ENCODE peak calls at places on chromosomes 5 and 9, in four cellular contexts. One of them, this sample, is unnamed.

GRCh38 chr5:77957-78804 is 13.8 kb upstream of the PLEKHG4B start:
- DNase-seq in left cardiac atrium: no peak
- DNase-seq in cardiac muscle cell: peak
- DNase-seq in RPMI8226: peak
- DNase-seq in this sample: no peak

GRCh38 chr5:127203818-127204217 is 86.8 kb upstream of the MEGF10 start:
- DNase-seq in cardiac muscle cell: no peak
- DNase-seq in RPMI8226: peak
- DNase-seq in left cardiac atrium: no peak
- DNase-seq in this sample: no peak

GRCh38 chr9:132584616-132585560 is 2.5 kb downstream of the BARHL1 start:
- DNase-seq in cardiac muscle cell: no peak
- DNase-seq in left cardiac atrium: no peak
- DNase-seq in RPMI8226: no peak
- DNase-seq in this sample: no peak

GRCh38 chr9:11992866-11993265 is 700.3 kb upstream of the TYRP1 start:
- DNase-seq in cardiac muscle cell: no peak
- DNase-seq in left cardiac atrium: no peak
- DNase-seq in RPMI8226: no peak
- DNase-seq in this sample: no peak

GRCh38 chr5:57613726-57614125 is 131.1 kb upstream of the ACTBL2 start:
- DNase-seq in left cardiac atrium: no peak
- DNase-seq in cardiac muscle cell: no peak
- DNase-seq in RPMI8226: no peak
- DNase-seq in this sample: no peak

GRCh38 chr5:176161431-176161830 is 76.8 kb upstream of the SIMC1 start:
- DNase-seq in cardiac muscle cell: no peak
- DNase-seq in RPMI8226: no peak
- DNase-seq in left cardiac atrium: no peak
- DNase-seq in this sample: no peak

GRCh38 chr5:179161901-179162300 is 101.7 kb downstream of the ZNF354C start:
- DNase-seq in cardiac muscle cell: no peak
- DNase-seq in left cardiac atrium: peak
- DNase-seq in RPMI8226: no peak
- DNase-seq in this sample: no peak

GRCh38 chr9:81562221-81563019 is 126.9 kb downstream of the TLE1 start:
- DNase-seq in RPMI8226: no peak
- DNase-seq in cardiac muscle cell: no peak
- DNase-seq in left cardiac atrium: peak
- DNase-seq in this sample: no peak

GRCh38 chr5:113128082-113128481 is 151.5 kb downstream of the DCP2 start:
- DNase-seq in RPMI8226: no peak
- DNase-seq in cardiac muscle cell: no peak
- DNase-seq in left cardiac atrium: no peak
- DNase-seq in this sample: no peak

GRCh38 chr5:156391139-156391538 is 64.2 kb downstream of the SGCD start:
- DNase-seq in cardiac muscle cell: no peak
- DNase-seq in left cardiac atrium: no peak
- DNase-seq in RPMI8226: no peak
- DNase-seq in this sample: peak

GRCh38 chr9:16119861-16120641 is 567.2 kb downstream of the CCDC171 start:
- DNase-seq in left cardiac atrium: no peak
- DNase-seq in RPMI8226: no peak
- DNase-seq in cardiac muscle cell: no peak
- DNase-seq in this sample: no peak

GRCh38 chr5:35938518-35939227 is at the start of gene CAPSL:
- DNase-seq in left cardiac atrium: no peak
- DNase-seq in cardiac muscle cell: peak
- DNase-seq in RPMI8226: no peak
- DNase-seq in this sample: peak

GRCh38 chr5:102223542-102224444 is 72.3 kb downstream of the SLCO4C1 start:
- DNase-seq in left cardiac atrium: no peak
- DNase-seq in RPMI8226: peak
- DNase-seq in cardiac muscle cell: peak
- DNase-seq in this sample: no peak

GRCh38 chr5:81639556-81639955 is 111.3 kb downstream of the SSBP2 start:
- DNase-seq in cardiac muscle cell: no peak
- DNase-seq in RPMI8226: no peak
- DNase-seq in left cardiac atrium: no peak
- DNase-seq in this sample: no peak

GRCh38 chr9:133155156-133155555 is 8.6 kb downstream of the GBGT1 start:
- DNase-seq in cardiac muscle cell: no peak
- DNase-seq in left cardiac atrium: peak
- DNase-seq in RPMI8226: no peak
- DNase-seq in this sample: no peak

GRCh38 chr5:10319202-10319851 is 11.6 kb upstream of the CMBL start:
- DNase-seq in cardiac muscle cell: no peak
- DNase-seq in RPMI8226: no peak
- DNase-seq in left cardiac atrium: no peak
- DNase-seq in this sample: no peak

GRCh38 chr5:88826959-88827585 is 55.9 kb downstream of the MEF2C start:
- DNase-seq in cardiac muscle cell: peak
- DNase-seq in RPMI8226: peak
- DNase-seq in left cardiac atrium: peak
- DNase-seq in this sample: no peak

GRCh38 chr5:14121552-14121951 is 21.6 kb upstream of the TRIO start:
- DNase-seq in cardiac muscle cell: no peak
- DNase-seq in left cardiac atrium: no peak
- DNase-seq in RPMI8226: no peak
- DNase-seq in this sample: no peak

GRCh38 chr9:134171316-134172197 is 7.2 kb upstream of the RNU6ATAC start:
- DNase-seq in cardiac muscle cell: no peak
- DNase-seq in RPMI8226: no peak
- DNase-seq in left cardiac atrium: no peak
- DNase-seq in this sample: no peak

GRCh38 chr5:178421699-178422399 is 168.3 kb downstream of the COL23A1 start:
- DNase-seq in RPMI8226: no peak
- DNase-seq in cardiac muscle cell: no peak
- DNase-seq in left cardiac atrium: no peak
- DNase-seq in this sample: no peak

GRCh38 chr9:118331622-118332045 is 627.4 kb downstream of the TLR4 start:
- DNase-seq in RPMI8226: no peak
- DNase-seq in cardiac muscle cell: no peak
- DNase-seq in left cardiac atrium: peak
- DNase-seq in this sample: peak

GRCh38 chr5:45696206-45696836 is at the start of gene HCN1:
- DNase-seq in cardiac muscle cell: peak
- DNase-seq in left cardiac atrium: peak
- DNase-seq in RPMI8226: peak
- DNase-seq in this sample: peak

GRCh38 chr5:149141224-149141956 is at the start of gene ABLIM3:
- DNase-seq in RPMI8226: peak
- DNase-seq in cardiac muscle cell: peak
- DNase-seq in left cardiac atrium: peak
- DNase-seq in this sample: no peak

GRCh38 chr9:92964981-92965758 is 17.8 kb downstream of the FGD3 start:
- DNase-seq in left cardiac atrium: no peak
- DNase-seq in RPMI8226: peak
- DNase-seq in cardiac muscle cell: no peak
- DNase-seq in this sample: no peak

GRCh38 chr9:136978073-136978864 is 965 bp downstream of the PTGDS start:
- DNase-seq in left cardiac atrium: peak
- DNase-seq in RPMI8226: peak
- DNase-seq in cardiac muscle cell: peak
- DNase-seq in this sample: no peak

GRCh38 chr5:176895350-176895749 is 3.8 kb downstream of the HK3 start:
- DNase-seq in RPMI8226: peak
- DNase-seq in cardiac muscle cell: no peak
- DNase-seq in left cardiac atrium: no peak
- DNase-seq in this sample: no peak

GRCh38 chr5:142501890-142502289 is 177.1 kb upstream of the SPRY4 start:
- DNase-seq in cardiac muscle cell: no peak
- DNase-seq in RPMI8226: no peak
- DNase-seq in left cardiac atrium: no peak
- DNase-seq in this sample: no peak

GRCh38 chr5:10524376-10525123 is 39.3 kb upstream of the ANKRD33B start:
- DNase-seq in cardiac muscle cell: no peak
- DNase-seq in RPMI8226: no peak
- DNase-seq in left cardiac atrium: no peak
- DNase-seq in this sample: no peak

GRCh38 chr9:20495133-20495532 is 127.2 kb downstream of the MLLT3 start:
- DNase-seq in left cardiac atrium: no peak
- DNase-seq in RPMI8226: no peak
- DNase-seq in cardiac muscle cell: no peak
- DNase-seq in this sample: no peak

GRCh38 chr5:138149530-138149929 is 10.3 kb upstream of the NME5 start:
- DNase-seq in RPMI8226: no peak
- DNase-seq in cardiac muscle cell: no peak
- DNase-seq in left cardiac atrium: no peak
- DNase-seq in this sample: no peak

GRCh38 chr9:136051568-136052432 is 43.3 kb downstream of the NACC2 start:
- DNase-seq in RPMI8226: peak
- DNase-seq in left cardiac atrium: peak
- DNase-seq in cardiac muscle cell: peak
- DNase-seq in this sample: peak

GRCh38 chr9:81305561-81306182 is 383.7 kb downstream of the TLE1 start:
- DNase-seq in RPMI8226: no peak
- DNase-seq in left cardiac atrium: no peak
- DNase-seq in cardiac muscle cell: no peak
- DNase-seq in this sample: no peak

This sample was measured in epithelial cell of prostate.